ENCODE peak calls at places on chromosomes 12 and 14, in four cellular contexts. K is fibroblast of the aortic adventitia, R is MM.1S, J is OCI-LY7. S is an unnamed sample.
A peak's percentile ranks its signal among the peaks of the same experiment; 100 is the strongest.

GRCh38 chr14:56841611-56842010 is 31.3 kb upstream of the OTX2 start:
- DNase-seq in K (no peak), R (no peak), J (no peak), S (no peak)

GRCh38 chr12:126210448-126210847 is 1145.2 kb downstream of the AACS start:
- DNase-seq in K (peak; percentile 58), R (no peak), J (no peak), S (no peak)

GRCh38 chr12:117574655-117575054 is 213.2 kb upstream of the NOS1 start:
- DNase-seq in K (no peak), R (no peak), J (no peak), S (no peak)

GRCh38 chr14:60565211-60565610 is 56.3 kb downstream of the SIX6 start:
- DNase-seq in K (peak; percentile 97), R (no peak), J (peak; percentile 50), S (no peak)

GRCh38 chr14:75126121-75126544 is 715 bp downstream of the NEK9 start:
- DNase-seq in K (no peak), R (no peak), J (peak; percentile 20), S (peak; percentile 40)

GRCh38 chr12:2998789-2999264 is 39.6 kb downstream of the TEAD4 start:
- DNase-seq in K (peak; percentile 67), R (no peak), J (no peak), S (no peak)

GRCh38 chr14:104216457-104216856 is 78.1 kb downstream of the KIF26A start:
- DNase-seq in K (no peak), R (no peak), J (no peak), S (no peak)

GRCh38 chr14:54177861-54178591 is 218.8 kb upstream of the CDKN3 start:
- DNase-seq in K (peak; percentile 28), R (no peak), J (no peak), S (no peak)

GRCh38 chr14:104302794-104303405 is 164.5 kb downstream of the KIF26A start:
- DNase-seq in K (no peak), R (no peak), J (no peak), S (no peak)

GRCh38 chr12:109299849-109300248 is 9.2 kb downstream of the FOXN4 start:
- DNase-seq in K (no peak), R (no peak), J (no peak), S (no peak)

GRCh38 chr12:2858944-2859352 is 2.1 kb upstream of the TEX52 start:
- DNase-seq in K (no peak), R (no peak), J (no peak), S (no peak)

GRCh38 chr12:56629459-56630179 is 507 bp downstream of the BAZ2A start:
- DNase-seq in K (peak; percentile 22), R (peak; percentile 22), J (peak; percentile 31), S (peak; percentile 71)

GRCh38 chr12:75852143-75852542 is 179.4 kb downstream of the PHLDA1 start:
- DNase-seq in K (peak; percentile 43), R (no peak), J (no peak), S (no peak)

GRCh38 chr14:33315721-33316120 is 377.0 kb downstream of the NPAS3 start:
- DNase-seq in K (no peak), R (no peak), J (no peak), S (no peak)

GRCh38 chr14:76827696-76828301 is 1.6 kb downstream of the LRRC74A start:
- DNase-seq in K (peak; percentile 36), R (no peak), J (no peak), S (no peak)

GRCh38 chr14:37013116-37013515 is 159.3 kb downstream of the SLC25A21 start:
- DNase-seq in K (no peak), R (no peak), J (no peak), S (no peak)

GRCh38 chr12:92034858-92035401 is 110.7 kb downstream of the BTG1 start:
- DNase-seq in K (peak; percentile 66), R (peak; percentile 76), J (peak; percentile 88), S (peak; percentile 17)

GRCh38 chr14:57930241-57930975 is 64.5 kb upstream of the SLC35F4 start:
- DNase-seq in K (no peak), R (no peak), J (no peak), S (no peak)

DNA sequence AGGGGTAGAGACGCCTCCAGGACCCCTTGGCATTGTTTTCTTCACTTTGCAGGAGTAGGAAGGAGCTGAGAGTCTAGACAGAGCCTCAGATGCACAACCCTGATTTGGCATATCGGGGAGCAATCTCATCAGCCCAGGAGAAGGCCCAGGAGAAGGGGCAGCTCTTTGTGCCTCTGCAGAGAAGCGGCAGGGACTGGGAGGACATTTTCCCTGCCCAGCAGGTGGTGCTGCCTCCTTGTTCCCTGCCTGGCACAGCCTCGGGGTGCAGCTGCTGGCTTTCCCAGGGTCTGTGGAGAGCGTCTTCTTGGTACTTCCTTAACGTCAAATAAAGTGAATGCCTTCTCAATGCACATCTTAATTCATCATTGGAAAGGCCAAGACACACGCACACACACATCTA is 419.5 kb downstream of the TMEM121 start:
- DNase-seq in K (no peak), R (no peak), J (no peak), S (no peak)
- TF ChIP-seq CTCF in K (no peak), R (no peak), J (no peak), S (no peak)

DNA sequence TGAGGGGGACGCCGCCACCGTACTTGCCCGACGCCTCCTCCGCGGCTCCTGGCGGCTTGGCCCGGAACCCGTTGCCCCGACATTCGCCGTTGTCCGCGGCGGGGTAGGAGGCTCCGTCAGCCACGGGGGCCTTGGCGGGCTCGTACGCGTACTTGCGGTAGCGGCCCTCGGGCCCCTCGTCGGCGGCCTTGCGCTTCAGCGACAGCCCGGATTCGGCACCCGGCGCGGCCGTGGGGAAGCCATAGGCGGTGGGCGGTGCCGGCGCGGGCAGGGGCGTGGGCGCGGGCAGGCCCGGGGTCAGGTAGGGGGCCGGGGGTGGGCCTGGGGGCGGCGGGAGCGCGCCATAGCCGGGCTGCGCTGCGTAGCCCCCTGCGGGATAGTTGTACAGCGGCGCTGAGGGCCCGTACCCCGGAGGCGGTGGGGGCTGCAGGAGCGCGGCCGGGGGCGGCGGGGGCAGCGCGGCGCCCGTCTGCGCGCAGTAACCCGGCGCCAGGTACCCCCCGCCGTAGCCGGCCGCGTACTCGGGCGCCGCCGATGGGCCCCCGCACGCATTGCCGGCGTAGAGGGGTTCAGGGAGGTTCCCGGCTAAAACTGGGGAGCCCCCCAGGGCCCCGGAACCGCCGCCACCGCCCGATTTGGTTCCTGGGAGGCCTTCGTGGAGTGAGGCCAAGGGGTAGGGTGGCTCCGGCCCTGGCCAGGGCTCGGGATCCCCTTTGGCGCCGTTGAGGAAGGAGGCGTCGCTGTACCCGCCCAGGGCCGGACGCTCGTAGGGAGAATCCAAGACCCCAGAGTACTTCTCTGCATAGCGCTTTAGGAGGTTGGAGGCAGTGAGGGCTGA is 26.9 kb downstream of the FIGNL2 start:
- DNase-seq in K (no peak), R (no peak), J (no peak), S (no peak)
- TF ChIP-seq CTCF in K (no peak), R (no peak), J (no peak), S (no peak)

GRCh38 chr12:98579347-98579746 is 14.1 kb upstream of the SLC25A3 start:
- DNase-seq in K (no peak), R (no peak), J (no peak), S (no peak)
- TF ChIP-seq CTCF in K (no peak), R (no peak), J (no peak), S (no peak)

GRCh38 chr12:106205208-106206069 is 42.4 kb downstream of the CKAP4 start:
- DNase-seq in K (no peak), R (peak; percentile 20), J (no peak), S (no peak)
- TF ChIP-seq CTCF in K (peak; percentile 10), R (peak; percentile 46), J (peak; percentile 38), S (no peak)

GRCh38 chr12:123942277-123942653 is 30.4 kb downstream of the CCDC92 start:
- DNase-seq in K (peak; percentile 70), R (no peak), J (no peak), S (no peak)
- TF ChIP-seq CTCF in K (no peak), R (no peak), J (no peak), S (no peak)

GRCh38 chr14:81062816-81063215 is 107.4 kb downstream of the TSHR start:
- DNase-seq in K (peak; percentile 1), R (peak; percentile 41), J (peak; percentile 72), S (no peak)
- TF ChIP-seq CTCF in K (no peak), R (peak; percentile 31), J (peak; percentile 87), S (no peak)

S was measured in GM13976.